ENCODE peak calls at places on chromosomes 11 and 22, in eight cellular contexts. One of them, this sample, is unnamed. For H3K4me1 and H3K36me3, the result is how much of the 10 kb centered on the place peaks cover.

GRCh38 chr11:47857485-47858168 is 9.5 kb upstream of the NUP160 start:
- DNase-seq in thyroid gland: no peak
- DNase-seq in gastrocnemius medialis: no peak
- DNase-seq in esophagus muscularis mucosa: no peak
- DNase-seq in tibial nerve: no peak
- DNase-seq in endothelial cell of umbilical vein: no peak
- DNase-seq in uterus: no peak
- DNase-seq in HepG2: no peak
- DNase-seq in this sample: no peak

GRCh38 chr11:69442012-69442806 is 39.3 kb upstream of the LINC01488 start:
- DNase-seq in esophagus muscularis mucosa: no peak
- DNase-seq in thyroid gland: no peak
- DNase-seq in HepG2: no peak
- DNase-seq in uterus: no peak
- DNase-seq in gastrocnemius medialis: no peak
- DNase-seq in tibial nerve: no peak
- DNase-seq in endothelial cell of umbilical vein: no peak
- DNase-seq in this sample: no peak

GRCh38 chr11:118530683-118531596 is at the start of gene TMEM25:
- DNase-seq in uterus: peak
- DNase-seq in esophagus muscularis mucosa: no peak
- DNase-seq in gastrocnemius medialis: peak
- DNase-seq in tibial nerve: no peak
- DNase-seq in thyroid gland: peak
- DNase-seq in HepG2: peak
- DNase-seq in endothelial cell of umbilical vein: peak
- DNase-seq in this sample: no peak

GRCh38 chr11:44315947-44316387 is 6.0 kb upstream of the ALX4 start:
- DNase-seq in uterus: no peak
- DNase-seq in esophagus muscularis mucosa: no peak
- DNase-seq in gastrocnemius medialis: no peak
- DNase-seq in HepG2: no peak
- DNase-seq in endothelial cell of umbilical vein: peak
- DNase-seq in thyroid gland: peak
- DNase-seq in tibial nerve: no peak
- DNase-seq in this sample: no peak

GRCh38 chr11:64563966-64564365 is 27.1 kb upstream of the SLC22A12 start:
- DNase-seq in thyroid gland: no peak
- DNase-seq in esophagus muscularis mucosa: no peak
- DNase-seq in tibial nerve: no peak
- DNase-seq in endothelial cell of umbilical vein: no peak
- DNase-seq in uterus: no peak
- DNase-seq in HepG2: no peak
- DNase-seq in gastrocnemius medialis: no peak
- DNase-seq in this sample: no peak

GRCh38 chr22:37739611-37740049 is 42.8 kb downstream of the TRIOBP start:
- DNase-seq in thyroid gland: no peak
- DNase-seq in HepG2: no peak
- DNase-seq in gastrocnemius medialis: no peak
- DNase-seq in esophagus muscularis mucosa: no peak
- DNase-seq in tibial nerve: peak
- DNase-seq in endothelial cell of umbilical vein: no peak
- DNase-seq in uterus: peak
- DNase-seq in this sample: no peak

GRCh38 chr22:37546436-37547248 is 13.6 kb upstream of the CDC42EP1 start:
- DNase-seq in esophagus muscularis mucosa: no peak
- DNase-seq in uterus: no peak
- DNase-seq in HepG2: peak
- DNase-seq in gastrocnemius medialis: no peak
- DNase-seq in thyroid gland: peak
- DNase-seq in tibial nerve: no peak
- DNase-seq in endothelial cell of umbilical vein: peak
- DNase-seq in this sample: no peak

GRCh38 chr22:46931414-46931813 is 169.0 kb downstream of the TBC1D22A start:
- DNase-seq in endothelial cell of umbilical vein: no peak
- DNase-seq in uterus: no peak
- DNase-seq in thyroid gland: peak
- DNase-seq in HepG2: no peak
- DNase-seq in tibial nerve: no peak
- DNase-seq in esophagus muscularis mucosa: no peak
- DNase-seq in gastrocnemius medialis: no peak
- DNase-seq in this sample: no peak

GRCh38 chr11:104581246-104581980 is 316.8 kb downstream of the CASP12 start:
- DNase-seq in esophagus muscularis mucosa: no peak
- DNase-seq in uterus: no peak
- DNase-seq in tibial nerve: no peak
- DNase-seq in HepG2: no peak
- DNase-seq in thyroid gland: no peak
- DNase-seq in endothelial cell of umbilical vein: no peak
- DNase-seq in gastrocnemius medialis: no peak
- DNase-seq in this sample: no peak

GRCh38 chr11:278001-278951 is at the start of gene NLRP6:
- DNase-seq in uterus: peak
- DNase-seq in tibial nerve: no peak
- DNase-seq in HepG2: no peak
- DNase-seq in thyroid gland: peak
- DNase-seq in gastrocnemius medialis: no peak
- DNase-seq in esophagus muscularis mucosa: no peak
- DNase-seq in endothelial cell of umbilical vein: no peak
- DNase-seq in this sample: no peak

GRCh38 chr22:24506802-24507438 is 11.8 kb downstream of the UPB1 start:
- DNase-seq in HepG2: peak
- DNase-seq in esophagus muscularis mucosa: no peak
- DNase-seq in thyroid gland: no peak
- DNase-seq in uterus: no peak
- DNase-seq in tibial nerve: no peak
- DNase-seq in endothelial cell of umbilical vein: peak
- DNase-seq in gastrocnemius medialis: no peak
- DNase-seq in this sample: no peak

GRCh38 chr11:72635931-72636330 is 38.3 kb downstream of the PDE2A start:
- DNase-seq in tibial nerve: no peak
- DNase-seq in HepG2: no peak
- DNase-seq in gastrocnemius medialis: no peak
- DNase-seq in uterus: no peak
- DNase-seq in endothelial cell of umbilical vein: no peak
- DNase-seq in esophagus muscularis mucosa: no peak
- DNase-seq in thyroid gland: no peak
- DNase-seq in this sample: no peak

GRCh38 chr11:75813126-75813525 is 1.9 kb upstream of the UVRAG start:
- DNase-seq in tibial nerve: no peak
- DNase-seq in uterus: no peak
- DNase-seq in thyroid gland: no peak
- DNase-seq in HepG2: no peak
- DNase-seq in gastrocnemius medialis: no peak
- DNase-seq in esophagus muscularis mucosa: no peak
- DNase-seq in endothelial cell of umbilical vein: no peak
- DNase-seq in this sample: no peak

GRCh38 chr11:124633355-124633754 is 10.7 kb downstream of the TBRG1 start:
- DNase-seq in endothelial cell of umbilical vein: peak
- DNase-seq in uterus: no peak
- DNase-seq in thyroid gland: no peak
- DNase-seq in tibial nerve: no peak
- DNase-seq in HepG2: no peak
- DNase-seq in esophagus muscularis mucosa: no peak
- DNase-seq in gastrocnemius medialis: no peak
- DNase-seq in this sample: no peak

GRCh38 chr22:40094449-40094848 is 83.3 kb upstream of the TNRC6B start:
- DNase-seq in gastrocnemius medialis: no peak
- DNase-seq in endothelial cell of umbilical vein: no peak
- DNase-seq in tibial nerve: no peak
- DNase-seq in HepG2: no peak
- DNase-seq in uterus: no peak
- DNase-seq in esophagus muscularis mucosa: no peak
- DNase-seq in thyroid gland: no peak
- DNase-seq in this sample: no peak

GRCh38 chr11:61362542-61362875 is 335 bp downstream of the TMEM138 start:
- DNase-seq in esophagus muscularis mucosa: no peak
- DNase-seq in uterus: peak
- DNase-seq in HepG2: peak
- DNase-seq in thyroid gland: peak
- DNase-seq in endothelial cell of umbilical vein: no peak
- DNase-seq in gastrocnemius medialis: peak
- DNase-seq in tibial nerve: no peak
- DNase-seq in this sample: no peak

GRCh38 chr11:94781822-94782221 is 13.7 kb downstream of the AMOTL1 start:
- DNase-seq in thyroid gland: no peak
- DNase-seq in tibial nerve: no peak
- DNase-seq in esophagus muscularis mucosa: no peak
- DNase-seq in HepG2: no peak
- DNase-seq in gastrocnemius medialis: no peak
- DNase-seq in uterus: no peak
- DNase-seq in endothelial cell of umbilical vein: no peak
- DNase-seq in this sample: no peak

GRCh38 chr11:70410276-70410675 is 11.9 kb downstream of the CTTN start:
- DNase-seq in esophagus muscularis mucosa: no peak
- DNase-seq in uterus: no peak
- DNase-seq in gastrocnemius medialis: no peak
- DNase-seq in tibial nerve: no peak
- DNase-seq in endothelial cell of umbilical vein: no peak
- DNase-seq in HepG2: no peak
- DNase-seq in thyroid gland: no peak
- DNase-seq in this sample: no peak

GRCh38 chr11:3037945-3038271 is 19.3 kb downstream of the CARS1 start:
- DNase-seq in tibial nerve: no peak
- DNase-seq in endothelial cell of umbilical vein: no peak
- DNase-seq in HepG2: no peak
- DNase-seq in esophagus muscularis mucosa: no peak
- DNase-seq in uterus: no peak
- DNase-seq in thyroid gland: no peak
- DNase-seq in gastrocnemius medialis: no peak
- DNase-seq in this sample: no peak

GRCh38 chr11:129992161-129992944 is 10.3 kb downstream of the PRDM10 start:
- DNase-seq in uterus: peak
- DNase-seq in esophagus muscularis mucosa: no peak
- DNase-seq in thyroid gland: peak
- DNase-seq in HepG2: peak
- DNase-seq in gastrocnemius medialis: no peak
- DNase-seq in endothelial cell of umbilical vein: peak
- DNase-seq in tibial nerve: no peak
- DNase-seq in this sample: no peak

GRCh38 chr11:103596323-103596722 is 440.1 kb upstream of the DDI1 start:
- DNase-seq in uterus: no peak
- DNase-seq in thyroid gland: no peak
- DNase-seq in esophagus muscularis mucosa: no peak
- DNase-seq in gastrocnemius medialis: no peak
- DNase-seq in tibial nerve: no peak
- DNase-seq in endothelial cell of umbilical vein: no peak
- DNase-seq in HepG2: no peak
- DNase-seq in this sample: no peak

DNA sequence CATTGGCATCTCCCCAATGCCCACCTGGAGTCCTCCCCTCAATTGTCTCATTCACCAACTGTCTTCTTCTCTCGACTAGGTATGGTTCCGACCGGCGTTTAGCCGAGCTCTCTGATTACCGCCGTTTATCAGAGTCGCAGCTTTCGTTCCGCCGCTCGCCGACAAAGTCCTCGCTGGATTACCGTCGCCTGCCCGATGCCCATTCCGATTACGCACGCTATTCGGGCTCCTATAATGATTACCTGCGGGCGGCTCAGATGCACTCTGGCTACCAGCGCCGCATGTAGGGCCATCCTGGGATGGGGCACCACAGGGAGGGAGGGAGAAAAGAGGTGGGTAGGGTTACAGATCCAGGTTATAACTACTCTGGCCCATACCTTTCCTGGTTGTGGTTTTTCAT is 10.0 kb downstream of the RBM14 start:
- DNase-seq in thyroid gland: no peak
- DNase-seq in esophagus muscularis mucosa: no peak
- DNase-seq in gastrocnemius medialis: no peak
- DNase-seq in uterus: no peak
- DNase-seq in endothelial cell of umbilical vein: no peak
- DNase-seq in tibial nerve: no peak
- DNase-seq in HepG2: no peak
- DNase-seq in this sample: no peak
- H3K4me1 ChIP-seq in thyroid gland: under half
- H3K4me1 ChIP-seq in esophagus muscularis mucosa: under half
- H3K4me1 ChIP-seq in gastrocnemius medialis: under half
- H3K4me1 ChIP-seq in uterus: under half
- H3K4me1 ChIP-seq in endothelial cell of umbilical vein: under half
- H3K4me1 ChIP-seq in tibial nerve: under half
- H3K4me1 ChIP-seq in HepG2: under half
- H3K4me1 ChIP-seq in this sample: half or more

GRCh38 chr11:117509543-117509942 is 181.9 kb downstream of the CEP164 start:
- DNase-seq in thyroid gland: no peak
- DNase-seq in esophagus muscularis mucosa: no peak
- DNase-seq in endothelial cell of umbilical vein: no peak
- DNase-seq in tibial nerve: no peak
- DNase-seq in HepG2: no peak
- DNase-seq in gastrocnemius medialis: no peak
- DNase-seq in uterus: no peak
- DNase-seq in this sample: no peak
- H3K36me3 ChIP-seq in thyroid gland: under half
- H3K36me3 ChIP-seq in esophagus muscularis mucosa: under half
- H3K36me3 ChIP-seq in endothelial cell of umbilical vein: under half
- H3K36me3 ChIP-seq in tibial nerve: under half
- H3K36me3 ChIP-seq in HepG2: under half
- H3K36me3 ChIP-seq in gastrocnemius medialis: under half
- H3K36me3 ChIP-seq in uterus: under half
- H3K36me3 ChIP-seq in this sample: under half

GRCh38 chr11:16603890-16604783 is 134.3 kb upstream of the C11orf58 start:
- DNase-seq in thyroid gland: peak
- DNase-seq in gastrocnemius medialis: peak
- DNase-seq in uterus: no peak
- DNase-seq in esophagus muscularis mucosa: no peak
- DNase-seq in HepG2: no peak
- DNase-seq in tibial nerve: peak
- DNase-seq in endothelial cell of umbilical vein: no peak
- DNase-seq in this sample: no peak
- TF ChIP-seq POLR2A in thyroid gland: peak
- TF ChIP-seq POLR2A in gastrocnemius medialis: peak
- TF ChIP-seq POLR2A in uterus: no peak
- TF ChIP-seq POLR2A in esophagus muscularis mucosa: no peak
- TF ChIP-seq POLR2A in HepG2: no peak
- TF ChIP-seq POLR2A in tibial nerve: peak
- TF ChIP-seq POLR2A in endothelial cell of umbilical vein: no peak
- TF ChIP-seq POLR2A in this sample: no peak

GRCh38 chr11:17921620-17922473 is 91.0 kb downstream of the SERGEF start:
- DNase-seq in thyroid gland: peak
- DNase-seq in HepG2: no peak
- DNase-seq in tibial nerve: peak
- DNase-seq in esophagus muscularis mucosa: peak
- DNase-seq in endothelial cell of umbilical vein: no peak
- DNase-seq in uterus: no peak
- DNase-seq in gastrocnemius medialis: peak
- DNase-seq in this sample: no peak

GRCh38 chr11:17924713-17925112 is 88.1 kb downstream of the SERGEF start:
- DNase-seq in tibial nerve: no peak
- DNase-seq in HepG2: no peak
- DNase-seq in thyroid gland: no peak
- DNase-seq in gastrocnemius medialis: no peak
- DNase-seq in endothelial cell of umbilical vein: no peak
- DNase-seq in esophagus muscularis mucosa: peak
- DNase-seq in uterus: no peak
- DNase-seq in this sample: no peak

GRCh38 chr11:17918049-17918605 is 94.7 kb downstream of the SERGEF start:
- DNase-seq in thyroid gland: no peak
- DNase-seq in uterus: no peak
- DNase-seq in tibial nerve: no peak
- DNase-seq in gastrocnemius medialis: no peak
- DNase-seq in esophagus muscularis mucosa: peak
- DNase-seq in endothelial cell of umbilical vein: no peak
- DNase-seq in HepG2: no peak
- DNase-seq in this sample: no peak

GRCh38 chr11:17923213-17923612 is 89.6 kb downstream of the SERGEF start:
- DNase-seq in uterus: no peak
- DNase-seq in tibial nerve: no peak
- DNase-seq in thyroid gland: peak
- DNase-seq in esophagus muscularis mucosa: peak
- DNase-seq in HepG2: no peak
- DNase-seq in endothelial cell of umbilical vein: no peak
- DNase-seq in gastrocnemius medialis: peak
- DNase-seq in this sample: no peak

GRCh38 chr11:17922474-17922788 is 90.4 kb downstream of the SERGEF start:
- DNase-seq in gastrocnemius medialis: no peak
- DNase-seq in tibial nerve: no peak
- DNase-seq in thyroid gland: no peak
- DNase-seq in HepG2: no peak
- DNase-seq in esophagus muscularis mucosa: peak
- DNase-seq in endothelial cell of umbilical vein: no peak
- DNase-seq in uterus: no peak
- DNase-seq in this sample: no peak
- H3K4me1 ChIP-seq in gastrocnemius medialis: under half
- H3K4me1 ChIP-seq in tibial nerve: under half
- H3K4me1 ChIP-seq in thyroid gland: under half
- H3K4me1 ChIP-seq in HepG2: under half
- H3K4me1 ChIP-seq in esophagus muscularis mucosa: under half
- H3K4me1 ChIP-seq in endothelial cell of umbilical vein: under half
- H3K4me1 ChIP-seq in uterus: under half
- H3K4me1 ChIP-seq in this sample: under half